ENCODE peak calls at places on chromosomes 4 and X, in five cellular contexts. X, D, G, N and R are unnamed samples.

GRCh38 chr4:158304694-158305093 is 94.4 kb downstream of the TMEM144 start:
- DNase-seq in X (no peak), D (no peak), G (no peak), N (no peak), R (no peak)

GRCh38 chrX:115560978-115561604 is at the start of gene PLS3:
- DNase-seq in X (peak), D (peak), G (peak), N (peak), R (peak)

GRCh38 chr4:59223292-59223941 is 1976.7 kb upstream of the ADGRL3 start:
- DNase-seq in X (no peak), D (no peak), G (no peak), N (no peak), R (no peak)

GRCh38 chr4:680565-680930 is 6.2 kb downstream of the MYL5 start:
- DNase-seq in X (no peak), D (no peak), G (no peak), N (no peak), R (no peak)

GRCh38 chr4:58962424-58962823 is 1852.2 kb upstream of the IGFBP7 start:
- DNase-seq in X (no peak), D (no peak), G (no peak), N (no peak), R (no peak)

GRCh38 chrX:30666094-30666493 is 12.9 kb downstream of the GK start:
- DNase-seq in X (no peak), D (no peak), G (no peak), N (no peak), R (no peak)

GRCh38 chrX:2220829-2221567 is 279.8 kb downstream of the DHRSX start:
- DNase-seq in X (no peak), D (no peak), G (no peak), N (no peak), R (no peak)

GRCh38 chrX:102976793-102977495 is 39.9 kb downstream of the RAB40AL start:
- DNase-seq in X (peak), D (no peak), G (no peak), N (no peak), R (no peak)

GRCh38 chr4:79588679-79589078 is 180.7 kb upstream of the GK2 start:
- DNase-seq in X (peak), D (no peak), G (no peak), N (no peak), R (no peak)

GRCh38 chr4:167105857-167106256 is 128.4 kb downstream of the SPOCK3 start:
- DNase-seq in X (no peak), D (no peak), G (no peak), N (no peak), R (no peak)

DNA sequence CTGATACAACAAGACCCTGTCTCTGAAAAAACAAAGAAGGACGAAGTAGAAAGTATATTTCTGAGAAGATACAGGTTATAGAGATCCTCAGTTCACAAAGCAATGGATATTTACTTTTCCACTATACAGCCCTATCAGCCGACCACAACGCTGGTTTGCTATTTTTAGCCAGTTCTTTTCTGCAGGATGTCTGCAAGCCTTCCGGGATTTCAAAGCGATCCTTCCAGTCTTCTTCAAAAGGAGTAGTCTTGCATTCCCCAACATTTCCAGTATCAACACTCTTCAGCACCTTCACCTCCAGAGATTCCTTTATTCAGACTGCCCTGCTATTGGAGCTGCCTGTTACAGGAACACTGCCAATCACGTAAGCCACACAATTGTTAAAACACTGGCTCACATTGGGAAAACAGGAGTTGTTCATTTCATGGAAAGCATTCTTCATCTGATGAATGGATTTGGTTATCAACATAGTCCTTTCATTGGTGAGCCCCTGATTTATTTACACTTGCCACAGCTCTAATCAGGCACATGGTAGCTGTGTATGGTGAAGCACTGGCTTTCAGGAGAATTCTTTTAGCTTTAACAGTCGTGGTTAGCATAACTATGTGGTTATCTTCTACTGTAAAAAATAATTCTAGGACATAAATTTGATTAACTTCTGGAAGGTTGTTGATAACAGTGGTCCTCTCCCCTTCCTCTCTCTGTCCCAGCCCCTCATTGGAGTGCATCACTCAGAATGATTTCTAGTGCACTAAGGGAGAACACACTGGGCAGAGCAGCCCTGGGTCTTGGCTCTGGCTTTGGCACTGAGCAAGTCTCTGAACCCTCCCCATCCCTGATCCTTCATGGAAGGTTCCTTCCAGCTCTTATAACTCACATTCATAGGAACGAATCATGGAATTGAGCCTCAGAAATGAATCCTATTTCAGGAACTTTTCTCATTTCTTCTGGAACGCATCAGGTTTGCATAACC is 109.9 kb upstream of the SORBS2 start:
- DNase-seq in X (no peak), D (no peak), G (peak), N (no peak), R (no peak)
- H3K4me3 ChIP-seq in X (no peak), D (no peak), G (no peak), N (no peak), R (no peak)

DNA sequence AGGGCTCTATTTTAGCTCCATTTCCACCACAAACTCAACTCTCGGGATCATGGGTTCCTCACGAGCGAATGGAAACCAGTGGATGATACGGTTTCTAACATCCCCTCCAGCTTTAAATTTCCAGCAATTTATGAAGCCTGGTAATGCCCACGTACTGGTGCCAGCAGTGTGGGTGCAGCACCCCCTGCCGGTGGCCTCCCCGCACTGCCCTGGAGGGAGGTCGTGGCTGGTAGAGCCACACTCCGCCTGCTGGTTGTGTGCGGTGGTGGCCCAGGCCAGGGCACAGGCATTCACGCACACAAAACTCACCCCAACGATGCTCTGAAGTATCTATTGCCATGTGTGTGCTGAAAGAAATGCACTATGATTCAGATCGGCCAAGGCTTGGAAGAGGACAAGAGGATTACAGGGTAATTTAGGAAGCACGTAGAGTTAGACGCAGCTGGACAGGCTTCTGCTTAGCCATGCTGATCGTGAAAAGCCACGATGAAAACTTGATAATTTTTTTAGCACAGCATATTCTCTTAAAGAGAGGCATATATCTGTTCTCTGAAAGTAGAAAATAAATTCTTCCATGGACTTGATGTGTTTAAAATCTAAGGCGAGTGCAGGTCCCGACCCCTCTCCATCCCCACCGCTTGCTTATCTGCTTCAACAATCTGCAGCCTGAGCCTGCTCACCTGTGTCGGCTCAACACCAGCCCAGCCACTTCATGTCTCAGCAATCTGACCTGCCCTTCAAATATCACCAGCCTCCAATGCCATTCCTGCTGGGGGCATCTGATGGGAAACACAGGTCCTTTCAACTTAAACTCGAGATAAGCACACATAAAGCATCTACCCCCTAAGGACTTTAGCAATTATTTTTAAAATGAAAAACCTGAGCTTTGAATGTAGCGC is 59.1 kb downstream of the SCD5 start:
- DNase-seq in X (peak), D (peak), G (peak), N (peak), R (peak)
- H2BK15ac ChIP-seq in X (no peak), D (no peak), G (no peak), N (no peak), R (no peak)

GRCh38 chrX:118218940-118219339 is 102.3 kb upstream of the KLHL13 start:
- DNase-seq in X (no peak), D (no peak), G (no peak), N (no peak), R (no peak)

GRCh38 chrX:118221257-118221656 is 104.6 kb upstream of the KLHL13 start:
- DNase-seq in X (no peak), D (no peak), G (no peak), N (no peak), R (no peak)

GRCh38 chrX:118221733-118222132 is 105.1 kb upstream of the KLHL13 start:
- DNase-seq in X (no peak), D (no peak), G (no peak), N (no peak), R (no peak)

GRCh38 chrX:118219866-118220265 is 103.3 kb upstream of the KLHL13 start:
- DNase-seq in X (no peak), D (no peak), G (no peak), N (no peak), R (no peak)

DNA sequence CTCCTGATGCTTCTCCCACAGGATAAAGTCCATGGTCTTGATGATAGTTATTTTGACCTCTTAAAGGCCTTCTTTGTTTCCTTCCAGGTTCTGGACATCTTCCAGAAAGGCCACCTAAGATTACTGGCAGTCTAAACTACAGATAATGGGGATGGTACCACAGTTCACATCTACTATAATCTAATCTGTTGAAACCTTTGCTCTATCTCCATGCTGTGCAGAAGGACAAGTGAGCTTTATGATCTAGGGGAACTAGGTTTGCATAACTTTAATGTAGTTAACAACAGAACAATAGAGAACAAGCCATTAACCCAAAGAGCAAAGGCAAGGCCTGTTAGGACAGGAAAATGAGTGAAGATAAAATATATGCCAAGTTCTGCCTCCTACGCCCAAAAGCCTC is 103.9 kb upstream of the KLHL13 start:
- DNase-seq in X (no peak), D (no peak), G (no peak), N (no peak), R (no peak)
- H3K4me3 ChIP-seq in X (no peak), D (no peak), G (no peak), N (no peak), R (no peak)

GRCh38 chr4:8871417-8872401 is at the start of gene HMX1:
- DNase-seq in X (no peak), D (no peak), G (no peak), N (no peak), R (peak)
- H2BK15ac ChIP-seq in X (no peak), D (peak), G (no peak), N (no peak), R (no peak)

DNA sequence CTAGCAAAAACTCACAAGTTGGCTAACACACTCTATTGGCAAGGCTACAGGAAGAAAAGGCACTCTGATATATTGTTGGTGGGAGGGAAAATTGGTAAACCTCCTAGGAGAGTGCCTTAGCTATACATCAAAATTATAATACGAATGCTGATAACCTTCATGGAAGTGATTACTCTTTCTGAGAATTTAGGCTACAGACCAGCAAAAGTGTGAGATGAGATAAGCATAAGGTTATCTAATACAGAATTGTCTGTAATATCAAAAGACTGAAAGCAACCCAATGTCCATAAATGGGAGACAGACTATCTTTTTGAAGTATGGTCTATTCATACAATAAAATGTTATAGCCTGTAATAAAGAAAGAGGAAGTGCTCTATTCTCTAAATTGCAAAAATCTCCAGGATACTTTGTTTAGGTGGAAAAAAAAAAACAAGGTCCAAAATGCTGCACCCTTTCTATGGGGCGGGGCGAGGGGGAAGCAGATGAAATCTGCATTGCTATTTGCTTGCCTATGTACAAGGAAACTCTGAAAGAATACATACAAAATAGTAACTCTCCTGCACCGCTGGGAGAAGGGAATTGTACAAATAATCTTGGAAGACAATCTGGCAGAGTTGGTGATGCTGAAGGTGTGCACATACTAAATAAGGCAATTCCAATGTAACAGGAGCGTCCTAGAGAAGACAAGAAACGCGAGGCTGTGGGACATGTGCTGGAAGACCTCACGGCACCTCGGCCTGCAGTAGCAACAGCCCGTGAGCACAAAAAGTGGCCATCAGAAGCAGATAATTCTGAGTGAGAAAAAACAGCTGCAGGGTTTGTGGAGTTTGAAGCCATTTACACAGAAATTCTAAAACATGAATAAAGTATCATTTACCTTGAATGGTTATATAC is 109.7 kb downstream of the AFAP1 start:
- DNase-seq in X (no peak), D (no peak), G (no peak), N (no peak), R (no peak)
- H3K4me3 ChIP-seq in X (no peak), D (no peak), G (no peak), N (no peak), R (no peak)